ENCODE peak calls at places on chromosome 18, in seven cellular contexts. W is fibroblast of pulmonary artery, V is IMR-90, Z is body of pancreas, I is mammary epithelial cell, L is right lobe of liver, R is fibroblast of lung. M is an unnamed sample.

GRCh38 chr18:24397131-24397693 is 412 bp downstream of the OSBPL1A start:
- DNase-seq in R (peak), L (peak), Z (peak), I (peak), W (peak), V (peak), M (peak)

GRCh38 chr18:8584798-8585197 is 24.4 kb upstream of the RAB12 start:
- DNase-seq in R (no peak), Z (no peak), L (no peak), V (no peak), I (no peak), W (no peak), M (no peak)

GRCh38 chr18:73318732-73319479 is 451.1 kb upstream of the NETO1 start:
- DNase-seq in W (peak), I (no peak), R (peak), L (peak), Z (peak), V (peak), M (no peak)

GRCh38 chr18:80193701-80194100 is 53.6 kb downstream of the PARD6G start:
- DNase-seq in R (no peak), V (no peak), I (no peak), W (no peak), Z (no peak), L (no peak), M (no peak)

GRCh38 chr18:59547691-59548182 is 149.5 kb downstream of the CCBE1 start:
- DNase-seq in L (no peak), V (peak), W (peak), I (peak), Z (peak), R (peak), M (no peak)

GRCh38 chr18:8717011-8717770 is 11.8 kb downstream of the MTCL1 start:
- DNase-seq in I (no peak), Z (no peak), V (no peak), L (no peak), W (no peak), R (no peak), M (no peak)

GRCh38 chr18:1777843-1778242 is 793.5 kb downstream of the METTL4 start:
- DNase-seq in L (no peak), V (no peak), W (no peak), R (no peak), I (no peak), Z (no peak), M (no peak)

GRCh38 chr18:55307505-55307904 is 280.5 kb downstream of the TCF4 start:
- DNase-seq in W (no peak), V (no peak), Z (no peak), I (no peak), L (no peak), R (no peak), M (no peak)

GRCh38 chr18:46754188-46754587 is 2.7 kb downstream of the ST8SIA5 start:
- DNase-seq in L (no peak), Z (no peak), I (no peak), W (no peak), R (no peak), V (no peak), M (no peak)

GRCh38 chr18:31246460-31246859 is 71.5 kb upstream of the DSG1 start:
- DNase-seq in W (no peak), Z (no peak), I (no peak), L (no peak), R (no peak), V (no peak), M (no peak)

GRCh38 chr18:73739098-73739497 is 408.5 kb downstream of the FBXO15 start:
- DNase-seq in V (no peak), W (peak), Z (no peak), R (peak), I (no peak), L (no peak), M (no peak)

GRCh38 chr18:59681521-59682004 is 15.7 kb downstream of the CCBE1 start:
- DNase-seq in Z (no peak), L (no peak), I (no peak), W (no peak), V (no peak), R (no peak), M (no peak)

GRCh38 chr18:75962177-75962576 is 532.9 kb downstream of the ZNF516 start:
- DNase-seq in I (no peak), R (no peak), W (no peak), L (no peak), Z (no peak), V (no peak), M (no peak)

GRCh38 chr18:75959150-75959549 is 531.6 kb upstream of the SMIM21 start:
- DNase-seq in V (no peak), Z (no peak), R (no peak), L (no peak), I (no peak), W (no peak), M (no peak)

DNA sequence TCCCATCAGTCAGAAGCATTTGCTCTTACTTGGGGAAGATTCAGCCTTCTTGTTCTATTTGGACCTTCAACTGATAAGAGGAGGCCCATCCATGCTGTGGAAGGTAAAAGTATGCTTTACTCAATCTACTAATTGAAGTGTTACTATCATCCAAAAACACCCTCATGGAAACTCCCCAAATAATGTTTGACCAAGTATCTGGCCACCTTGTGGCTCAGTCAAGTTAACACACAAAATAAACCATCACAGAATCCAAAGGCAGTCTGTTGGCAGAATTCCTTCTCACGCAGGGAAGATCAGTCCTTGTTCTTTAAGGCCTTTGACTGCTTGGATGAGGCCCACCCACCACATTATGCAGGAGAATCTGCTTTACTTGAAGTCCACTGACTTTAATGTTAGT is 531.2 kb upstream of the SMIM21 start:
- DNase-seq in L (no peak), W (no peak), I (no peak), V (no peak), Z (no peak), R (no peak), M (no peak)
- TF ChIP-seq CTCF in L (no peak), W (no peak), I (peak), V (no peak), Z (no peak), R (no peak), M (no peak)

GRCh38 chr18:48295586-48296311 is 113.4 kb downstream of the ZBTB7C start:
- DNase-seq in R (peak), L (no peak), V (no peak), Z (no peak), I (no peak), W (peak), M (peak)
- TF ChIP-seq CTCF in R (peak), L (peak), V (no peak), Z (no peak), I (peak), W (peak), M (no peak)

GRCh38 chr18:49499046-49499637 is 12.1 kb upstream of the C18orf32 start:
- DNase-seq in V (no peak), I (no peak), Z (no peak), R (no peak), W (no peak), L (no peak), M (no peak)

GRCh38 chr18:49495480-49495879 is 8.4 kb upstream of the C18orf32 start:
- DNase-seq in Z (no peak), W (no peak), L (no peak), V (no peak), I (no peak), R (no peak), M (no peak)

GRCh38 chr18:49495074-49495473 is 8.0 kb upstream of the C18orf32 start:
- DNase-seq in W (no peak), V (no peak), L (no peak), I (no peak), R (no peak), Z (no peak), M (no peak)

GRCh38 chr18:49494660-49495059 is 7.6 kb upstream of the C18orf32 start:
- DNase-seq in V (no peak), L (no peak), W (no peak), Z (no peak), R (no peak), I (no peak), M (no peak)

GRCh38 chr18:49500136-49500921 is 13.3 kb upstream of the C18orf32 start:
- DNase-seq in R (no peak), I (no peak), L (no peak), W (no peak), V (no peak), Z (no peak), M (no peak)
- TF ChIP-seq CTCF in R (no peak), I (no peak), L (no peak), W (no peak), V (no peak), Z (no peak), M (no peak)

GRCh38 chr18:70870292-70870691 is 581.4 kb downstream of the SOCS6 start:
- DNase-seq in L (no peak), V (no peak), R (no peak), Z (no peak), W (no peak), I (no peak), M (no peak)
- TF ChIP-seq CTCF in L (no peak), V (no peak), R (no peak), Z (no peak), W (no peak), I (no peak), M (no peak)

GRCh38 chr18:6357668-6358067 is 57.0 kb downstream of the L3MBTL4 start:
- DNase-seq in R (no peak), V (no peak), L (no peak), Z (no peak), I (no peak), W (no peak), M (no peak)
- TF ChIP-seq CTCF in R (no peak), V (no peak), L (no peak), Z (no peak), I (no peak), W (no peak), M (no peak)

GRCh38 chr18:56645415-56646016 is 5.6 kb upstream of the WDR7 start:
- DNase-seq in L (no peak), I (no peak), V (no peak), R (no peak), W (no peak), Z (no peak), M (no peak)
- TF ChIP-seq CTCF in L (peak), I (peak), V (peak), R (peak), W (peak), Z (peak), M (peak)

DNA sequence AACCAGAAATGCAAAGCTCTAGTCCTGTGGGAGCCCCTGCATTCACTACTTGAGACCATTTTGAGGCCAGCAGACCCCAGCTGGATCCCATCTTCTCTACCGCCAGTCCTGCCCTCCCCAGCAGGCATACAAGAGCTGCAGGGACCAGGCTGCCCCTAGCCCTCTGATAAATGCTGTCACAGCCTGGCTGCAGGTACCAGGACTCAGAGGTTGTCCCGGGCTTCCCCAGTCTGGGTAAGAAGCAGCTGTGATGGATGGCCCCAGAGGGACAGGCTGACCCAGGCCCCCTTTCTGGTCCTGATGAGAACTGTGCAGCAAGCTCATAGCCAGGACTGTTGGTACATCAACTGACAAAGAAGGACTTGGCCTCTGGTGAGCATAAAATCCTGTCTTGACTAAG is 132.9 kb upstream of the APCDD1 start:
- DNase-seq in I (no peak), W (no peak), L (no peak), V (no peak), Z (no peak), R (no peak), M (no peak)
- TF ChIP-seq CTCF in I (no peak), W (no peak), L (no peak), V (no peak), Z (no peak), R (no peak), M (no peak)